ENCODE peak calls at places on chromosomes 16 and 17, in five cellular contexts. T, B, M, I and H are unnamed samples.

GRCh38 chr17:47615766-47616424 is 33.8 kb upstream of the KPNB1 start:
- ATAC-seq in T (peak), B (peak), M (peak), I (peak), H (peak)

GRCh38 chr17:79586131-79586530 is 24.7 kb downstream of the RBFOX3 start:
- ATAC-seq in T (no peak), B (no peak), M (no peak), I (no peak), H (no peak)

GRCh38 chr17:17810374-17811248 is 26.2 kb downstream of the SREBF1 start:
- ATAC-seq in T (peak), B (no peak), M (peak), I (no peak), H (peak)

GRCh38 chr17:29045734-29046133 is 2.8 kb downstream of the PIPOX start:
- ATAC-seq in T (no peak), B (no peak), M (no peak), I (no peak), H (no peak)

GRCh38 chr16:15509051-15509592 is 74.7 kb downstream of the BMERB1 start:
- ATAC-seq in T (no peak), B (peak), M (no peak), I (no peak), H (no peak)

GRCh38 chr16:12142157-12142556 is 165.6 kb downstream of the SNX29 start:
- ATAC-seq in T (no peak), B (no peak), M (no peak), I (no peak), H (no peak)

GRCh38 chr17:28133562-28133970 is 91.1 kb downstream of the NLK start:
- ATAC-seq in T (no peak), B (no peak), M (no peak), I (peak), H (no peak)

GRCh38 chr17:8918811-8919210 is 46.7 kb downstream of the PIK3R5 start:
- ATAC-seq in T (no peak), B (no peak), M (no peak), I (no peak), H (no peak)

GRCh38 chr17:66951605-66951953 is 12.9 kb upstream of the CACNG4 start:
- ATAC-seq in T (no peak), B (no peak), M (peak), I (peak), H (no peak)

GRCh38 chr17:65956814-65957213 is 235.1 kb downstream of the CEP112 start:
- ATAC-seq in T (no peak), B (no peak), M (no peak), I (no peak), H (no peak)

GRCh38 chr17:40529991-40530390 is 28.6 kb upstream of the TNS4 start:
- ATAC-seq in T (no peak), B (no peak), M (no peak), I (no peak), H (no peak)

GRCh38 chr17:39069114-39069756 is 82.2 kb downstream of the PLXDC1 start:
- ATAC-seq in T (peak), B (peak), M (peak), I (peak), H (peak)

GRCh38 chr16:42069-42457 is 11.3 kb downstream of the POLR3K start:
- ATAC-seq in T (no peak), B (no peak), M (no peak), I (no peak), H (no peak)

GRCh38 chr16:4452674-4453073 is 21.8 kb downstream of the NMRAL1 start:
- ATAC-seq in T (peak), B (no peak), M (no peak), I (no peak), H (no peak)

GRCh38 chr17:6422654-6423241 is 12.2 kb downstream of the AIPL1 start:
- ATAC-seq in T (no peak), B (no peak), M (no peak), I (no peak), H (no peak)

GRCh38 chr16:29237971-29238370 is 168.5 kb downstream of the NPIPB11 start:
- ATAC-seq in T (no peak), B (no peak), M (peak), I (no peak), H (no peak)

GRCh38 chr17:35981908-35982330 is 622 bp upstream of the CCL16 start:
- ATAC-seq in T (no peak), B (no peak), M (peak), I (no peak), H (no peak)

GRCh38 chr16:4924593-4925378 is 12.2 kb downstream of the PPL start:
- ATAC-seq in T (peak), B (no peak), M (peak), I (no peak), H (no peak)

GRCh38 chr17:57566724-57567123 is 178.4 kb downstream of the CCDC182 start:
- ATAC-seq in T (no peak), B (no peak), M (no peak), I (no peak), H (no peak)

GRCh38 chr17:61414936-61415251 is 15.3 kb downstream of the TBX2 start:
- ATAC-seq in T (no peak), B (no peak), M (no peak), I (no peak), H (no peak)

GRCh38 chr16:87465306-87465705 is 27.5 kb downstream of the ZCCHC14 start:
- ATAC-seq in T (peak), B (peak), M (peak), I (peak), H (peak)

GRCh38 chr17:7130626-7131467 is 16.2 kb upstream of the ASGR2 start:
- ATAC-seq in T (peak), B (no peak), M (peak), I (peak), H (peak)

GRCh38 chr17:58172369-58173071 is 5.7 kb downstream of the OR4D2 start:
- ATAC-seq in T (peak), B (peak), M (peak), I (no peak), H (no peak)

GRCh38 chr17:27244481-27245223 is 49.3 kb upstream of the WSB1 start:
- ATAC-seq in T (peak), B (no peak), M (no peak), I (peak), H (peak)

GRCh38 chr16:14672403-14672971 is 21.6 kb downstream of the PLA2G10 start:
- ATAC-seq in T (peak), B (no peak), M (no peak), I (no peak), H (no peak)

GRCh38 chr16:65201446-65202010 is 79.7 kb upstream of the CDH11 start:
- ATAC-seq in T (peak), B (no peak), M (no peak), I (no peak), H (no peak)

GRCh38 chr17:80029235-80029974 is 6.3 kb downstream of the TBC1D16 start:
- ATAC-seq in T (peak), B (no peak), M (peak), I (peak), H (peak)

GRCh38 chr17:64388961-64389565 is 1.6 kb downstream of the PECAM1 start:
- ATAC-seq in T (no peak), B (no peak), M (no peak), I (no peak), H (no peak)
- H3K27ac ChIP-seq in T (peak), B (no peak), M (no peak), I (no peak), H (peak)

DNA sequence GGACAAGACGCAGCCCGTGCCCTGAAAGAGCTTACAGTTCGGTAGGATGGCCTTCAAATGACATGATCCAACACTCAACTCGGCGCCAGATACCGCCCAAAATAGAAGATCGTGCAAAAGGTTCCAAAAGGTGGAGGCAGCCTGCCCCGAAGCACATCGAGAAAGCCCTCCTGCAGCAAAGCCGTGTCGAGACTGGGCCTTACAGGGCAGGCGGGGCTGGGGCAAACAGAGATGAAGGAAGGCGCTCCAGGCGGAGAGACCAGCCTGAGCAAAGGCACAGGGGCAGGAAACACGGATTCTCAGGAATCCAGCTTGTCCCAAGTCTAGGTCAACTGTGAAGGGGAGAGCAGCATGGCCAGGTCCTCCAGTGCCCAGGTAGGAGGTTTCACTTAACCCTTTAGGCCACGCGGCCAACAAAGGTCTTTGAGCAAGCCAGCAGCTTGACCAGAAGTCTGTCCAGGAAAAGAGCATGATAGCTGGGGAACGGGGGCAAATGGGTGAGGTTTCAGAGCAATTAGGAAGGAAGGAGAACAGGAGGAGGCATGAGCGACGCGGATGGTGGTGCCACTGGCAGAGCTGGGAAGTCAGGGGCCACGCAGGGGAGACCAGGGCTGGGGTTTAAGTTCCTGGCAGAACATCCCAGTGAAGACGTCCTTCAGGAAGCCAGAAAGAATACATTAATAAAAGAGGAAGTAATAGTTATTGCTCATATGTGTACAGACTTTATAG is 21.2 kb upstream of the EIF1 start:
- ATAC-seq in T (no peak), B (no peak), M (peak), I (no peak), H (no peak)
- H3K27ac ChIP-seq in T (peak), B (no peak), M (peak), I (no peak), H (peak)

GRCh38 chr17:45979137-45979536 is 19.9 kb upstream of the STH start:
- ATAC-seq in T (no peak), B (no peak), M (no peak), I (no peak), H (no peak)
- H3K27ac ChIP-seq in T (no peak), B (no peak), M (no peak), I (no peak), H (no peak)

GRCh38 chr17:21689604-21690003 is 2.7 kb upstream of the KCNJ18 start:
- ATAC-seq in T (peak), B (no peak), M (peak), I (peak), H (peak)
- H3K27ac ChIP-seq in T (no peak), B (no peak), M (no peak), I (no peak), H (no peak)

GRCh38 chr16:89660146-89660545 is 2.5 kb downstream of the SPATA33 start:
- ATAC-seq in T (no peak), B (no peak), M (no peak), I (no peak), H (no peak)
- H3K27ac ChIP-seq in T (no peak), B (no peak), M (no peak), I (no peak), H (no peak)

GRCh38 chr16:57882797-57883196 is 80.5 kb upstream of the KIFC3 start:
- ATAC-seq in T (no peak), B (no peak), M (no peak), I (peak), H (no peak)
- H3K27ac ChIP-seq in T (no peak), B (no peak), M (no peak), I (no peak), H (no peak)

DNA sequence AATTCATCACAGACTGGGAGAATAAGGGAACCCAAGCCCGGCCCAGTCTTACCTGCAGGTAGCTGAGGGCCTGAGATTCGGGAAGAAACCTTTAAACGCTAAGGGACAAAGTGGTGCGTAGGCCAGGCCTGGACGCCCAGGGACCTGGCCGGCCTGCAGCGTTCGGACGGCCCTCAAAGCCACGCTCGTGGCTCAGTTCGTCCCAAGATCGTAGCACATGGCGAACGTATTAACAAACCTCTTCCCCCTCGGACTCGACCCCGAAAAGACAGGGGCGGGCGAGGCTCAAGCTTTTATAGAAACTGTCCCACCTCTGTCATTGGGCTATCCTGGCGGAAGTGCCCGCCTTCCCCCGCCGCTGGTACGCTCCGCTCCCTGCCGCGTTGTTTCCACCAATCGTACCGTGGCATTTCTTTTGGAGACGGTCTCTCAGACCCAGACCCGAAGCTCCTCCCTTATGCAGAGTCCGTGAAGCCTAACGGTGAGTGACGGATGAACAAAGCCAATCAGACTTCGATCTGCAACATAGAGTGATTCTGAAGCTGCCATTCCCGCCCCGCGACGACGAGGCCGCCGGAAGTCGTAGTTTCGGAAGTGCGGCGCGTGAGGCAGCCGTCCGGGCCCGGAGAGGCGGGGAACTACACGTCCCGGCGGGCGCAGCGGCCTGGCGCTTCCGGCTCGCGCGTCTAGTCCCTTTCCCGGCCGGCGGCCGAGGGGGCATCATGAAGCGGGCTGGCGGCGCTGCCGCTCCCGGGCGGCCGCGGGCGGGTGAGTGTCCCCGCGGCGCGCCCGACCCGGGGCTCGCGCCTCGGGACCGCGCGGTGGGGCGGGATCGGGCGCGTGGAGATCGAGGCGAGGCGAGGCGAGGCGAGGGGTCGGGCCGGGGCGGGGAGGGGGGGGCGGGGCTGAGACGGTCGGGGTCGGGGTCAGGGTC is at the start of gene TRAF7:
- ATAC-seq in T (peak), B (peak), M (peak), I (peak), H (peak)
- H3K27ac ChIP-seq in T (peak), B (peak), M (peak), I (peak), H (peak)

DNA sequence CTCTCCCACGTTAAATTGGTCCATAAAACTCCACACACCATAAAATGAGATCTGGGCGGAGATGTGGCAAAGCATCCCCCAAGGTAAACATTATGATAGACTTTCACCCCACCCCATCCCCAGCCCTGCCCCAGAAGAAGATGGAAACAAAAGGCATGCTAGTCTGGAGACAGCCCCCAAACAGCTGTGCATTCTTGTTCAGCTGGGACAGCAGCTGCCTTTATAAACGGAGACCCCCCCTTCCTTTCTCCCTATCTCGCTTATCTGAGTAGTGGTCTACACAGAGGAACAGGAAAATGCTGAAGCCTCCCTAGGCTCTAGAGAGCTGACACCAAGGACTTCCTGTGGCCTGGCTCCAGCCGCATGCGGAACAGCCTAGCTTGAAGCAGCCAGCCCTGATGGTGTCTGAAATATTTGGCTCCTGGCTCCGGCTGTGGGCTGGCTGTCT is 190.3 kb upstream of the ANKFN1 start:
- ATAC-seq in T (no peak), B (no peak), M (no peak), I (no peak), H (no peak)
- H3K27ac ChIP-seq in T (no peak), B (no peak), M (no peak), I (no peak), H (no peak)